ENCODE peak calls at places on chromosome 13, in five cellular contexts. P, U, J, T and L are unnamed samples.

GRCh38 chr13:42821437-42821836 is 40.1 kb downstream of the FAM216B start:
- DNase-seq in P (no peak), U (no peak), J (no peak), T (no peak), L (no peak)

GRCh38 chr13:93730780-93731179 is 504.2 kb downstream of the GPC6 start:
- DNase-seq in P (no peak), U (no peak), J (no peak), T (no peak), L (no peak)

GRCh38 chr13:112229445-112229844 is 146.7 kb upstream of the SPACA7 start:
- DNase-seq in P (no peak), U (no peak), J (no peak), T (no peak), L (no peak)

GRCh38 chr13:40571338-40571737 is 95.1 kb downstream of the FOXO1 start:
- DNase-seq in P (no peak), U (no peak), J (no peak), T (no peak), L (no peak)

GRCh38 chr13:34255695-34256094 is 437.7 kb downstream of the RFC3 start:
- DNase-seq in P (no peak), U (no peak), J (no peak), T (no peak), L (no peak)

GRCh38 chr13:33285420-33286124 is at the start of gene STARD13:
- DNase-seq in P (peak), U (peak), J (peak), T (peak), L (peak)

GRCh38 chr13:61258185-61258584 is 157.5 kb downstream of the PCDH20 start:
- DNase-seq in P (no peak), U (no peak), J (no peak), T (no peak), L (no peak)

GRCh38 chr13:27774169-27774568 is 18.1 kb upstream of the GSX1 start:
- DNase-seq in P (no peak), U (no peak), J (no peak), T (no peak), L (no peak)

GRCh38 chr13:109885235-109885634 is 98.9 kb upstream of the IRS2 start:
- DNase-seq in P (no peak), U (no peak), J (no peak), T (no peak), L (no peak)

GRCh38 chr13:28657784-28658538 is 969 bp upstream of the POMP start:
- DNase-seq in P (no peak), U (no peak), J (no peak), T (peak), L (no peak)

GRCh38 chr13:32195713-32196112 is 119.5 kb downstream of the ZAR1L start:
- DNase-seq in P (no peak), U (no peak), J (no peak), T (no peak), L (no peak)

GRCh38 chr13:35014606-35015005 is 72.5 kb downstream of the NBEA start:
- DNase-seq in P (no peak), U (no peak), J (no peak), T (no peak), L (no peak)

GRCh38 chr13:44046428-44046827 is 166.7 kb downstream of the LACC1 start:
- DNase-seq in P (no peak), U (no peak), J (no peak), T (no peak), L (no peak)

GRCh38 chr13:33228645-33229445 is 56.7 kb downstream of the STARD13 start:
- DNase-seq in P (no peak), U (peak), J (peak), T (peak), L (peak)

GRCh38 chr13:37290691-37291090 is 185.2 kb upstream of the CSNK1A1L start:
- DNase-seq in P (no peak), U (no peak), J (no peak), T (no peak), L (no peak)

GRCh38 chr13:33730147-33730546 is 87.8 kb upstream of the RFC3 start:
- DNase-seq in P (no peak), U (no peak), J (no peak), T (no peak), L (no peak)

GRCh38 chr13:50410921-50411712 is 395.9 kb downstream of the KCNRG start:
- DNase-seq in P (peak), U (peak), J (peak), T (no peak), L (no peak)

GRCh38 chr13:45718063-45718462 is 15.9 kb downstream of the CBY2 start:
- DNase-seq in P (no peak), U (peak), J (peak), T (peak), L (peak)
- TF ChIP-seq REST in P (no peak), U (no peak), J (no peak), T (no peak), L (no peak)

GRCh38 chr13:46665243-46665629 is 112.3 kb downstream of the LRCH1 start:
- DNase-seq in P (no peak), U (no peak), J (no peak), T (no peak), L (no peak)
- H3K4me3 ChIP-seq in P (no peak), U (no peak), J (no peak), T (no peak), L (no peak)

GRCh38 chr13:41763772-41764171 is 197.1 kb downstream of the VWA8 start:
- DNase-seq in P (no peak), U (peak), J (no peak), T (no peak), L (no peak)
- TF ChIP-seq REST in P (no peak), U (no peak), J (no peak), T (no peak), L (no peak)

GRCh38 chr13:113364371-113364932 is 522 bp upstream of the GRTP1 start:
- DNase-seq in P (no peak), U (no peak), J (no peak), T (no peak), L (no peak)
- H3K4me3 ChIP-seq in P (peak), U (peak), J (no peak), T (peak), L (peak)

GRCh38 chr13:108270442-108270841 is 924 bp downstream of the TNFSF13B start:
- DNase-seq in P (no peak), U (no peak), J (no peak), T (peak), L (no peak)
- TF ChIP-seq REST in P (no peak), U (no peak), J (no peak), T (no peak), L (no peak)